ENCODE peak calls at places on chromosomes 13 and 19, in six cellular contexts. U is AG10803, E is choroid plexus epithelial cell, R is neural progenitor cell, W is fibroblast of lung, F is PC-9. M is an unnamed sample.

GRCh38 chr13:94315188-94315587 is 164.3 kb downstream of the DCT start:
- DNase-seq in U (no peak), W (no peak), R (no peak), F (no peak), E (no peak), M (no peak)

GRCh38 chr19:34145741-34146202 is 26.5 kb upstream of the LSM14A start:
- DNase-seq in R (peak; percentile 74), F (peak; percentile 49), U (peak; percentile 36), E (peak; percentile 73), W (peak; percentile 61), M (no peak)

GRCh38 chr19:41175825-41176734 is 16.9 kb upstream of the CYP2S1 start:
- DNase-seq in F (peak; percentile 95), E (peak; percentile 88), W (peak; percentile 59), R (peak; percentile 67), U (peak; percentile 76), M (no peak)

GRCh38 chr19:34676697-34677385 is at the start of gene SCGB2B2:
- DNase-seq in E (no peak), W (no peak), R (no peak), U (no peak), F (peak; percentile 56), M (no peak)

GRCh38 chr13:92719868-92720267 is 506.7 kb upstream of the GPC6 start:
- DNase-seq in R (peak; percentile 43), U (no peak), W (no peak), F (no peak), E (peak; percentile 61), M (no peak)

GRCh38 chr13:40187836-40188591 is 478.4 kb downstream of the FOXO1 start:
- DNase-seq in U (no peak), R (no peak), W (no peak), F (no peak), E (peak; percentile 67), M (no peak)

GRCh38 chr13:85864963-85865530 is 65.8 kb upstream of the SLITRK6 start:
- DNase-seq in R (peak; percentile 58), E (peak; percentile 66), U (no peak), F (no peak), W (peak; percentile 41), M (no peak)

GRCh38 chr13:23621316-23621645 is 51.1 kb downstream of the TNFRSF19 start:
- DNase-seq in W (peak; percentile 79), U (peak; percentile 80), R (no peak), F (no peak), E (peak; percentile 84), M (no peak)

GRCh38 chr13:112446867-112447266 is 70.7 kb downstream of the SPACA7 start:
- DNase-seq in U (no peak), W (no peak), F (no peak), E (no peak), R (no peak), M (no peak)

GRCh38 chr19:44055870-44056269 is 4.0 kb downstream of the ZNF223 start:
- DNase-seq in U (no peak), R (no peak), E (no peak), W (no peak), F (no peak), M (no peak)

GRCh38 chr19:18908917-18909619 is 10.1 kb downstream of the COPE start:
- DNase-seq in E (no peak), U (no peak), F (no peak), W (no peak), R (no peak), M (no peak)

GRCh38 chr13:40060318-40061007 is 405.0 kb downstream of the COG6 start:
- DNase-seq in U (peak; percentile 89), E (peak; percentile 93), F (no peak), R (no peak), W (peak; percentile 71), M (peak; percentile 79)

GRCh38 chr19:43789029-43789428 is 8.3 kb upstream of the KCNN4 start:
- DNase-seq in W (peak; percentile 58), E (peak; percentile 76), R (peak; percentile 79), U (peak; percentile 40), F (no peak), M (no peak)

GRCh38 chr19:30523791-30524190 is 151.6 kb downstream of the ZNF536 start:
- DNase-seq in U (no peak), F (no peak), E (no peak), W (no peak), R (no peak), M (no peak)

GRCh38 chr13:47459512-47459911 is 541.6 kb downstream of the SUCLA2 start:
- DNase-seq in E (peak; percentile 68), U (peak; percentile 40), W (peak; percentile 75), R (peak; percentile 38), F (no peak), M (no peak)

GRCh38 chr13:110617326-110618072 is 2.2 kb downstream of the NAXD start:
- DNase-seq in W (peak; percentile 97), R (no peak), U (peak; percentile 60), F (no peak), E (peak; percentile 96), M (no peak)

GRCh38 chr13:114076329-114076761 is 56.1 kb downstream of the RASA3 start:
- DNase-seq in E (no peak), U (no peak), W (no peak), R (no peak), F (no peak), M (no peak)

GRCh38 chr13:40161931-40162330 is 504.5 kb downstream of the FOXO1 start:
- DNase-seq in R (no peak), E (no peak), W (no peak), F (no peak), U (no peak), M (no peak)

GRCh38 chr13:27601771-27602170 is 18.6 kb downstream of the LNX2 start:
- DNase-seq in E (no peak), R (no peak), U (no peak), W (no peak), F (no peak), M (no peak)

GRCh38 chr13:83515267-83515666 is 367.0 kb downstream of the SLITRK1 start:
- DNase-seq in R (no peak), E (peak; percentile 74), F (no peak), U (peak; percentile 46), W (peak; percentile 69), M (no peak)

GRCh38 chr13:32147976-32148375 is 116.4 kb downstream of the FRY start:
- DNase-seq in U (no peak), E (no peak), F (no peak), W (no peak), R (no peak), M (no peak)

GRCh38 chr13:90311929-90312328 is 1035.6 kb upstream of the MIR17HG start:
- DNase-seq in R (no peak), E (no peak), F (no peak), W (no peak), U (no peak), M (no peak)

GRCh38 chr19:56348289-56348877 is 33.7 kb upstream of the ZSCAN5A start:
- DNase-seq in E (peak; percentile 25), R (peak; percentile 31), W (peak; percentile 10), U (no peak), F (no peak), M (no peak)

DNA sequence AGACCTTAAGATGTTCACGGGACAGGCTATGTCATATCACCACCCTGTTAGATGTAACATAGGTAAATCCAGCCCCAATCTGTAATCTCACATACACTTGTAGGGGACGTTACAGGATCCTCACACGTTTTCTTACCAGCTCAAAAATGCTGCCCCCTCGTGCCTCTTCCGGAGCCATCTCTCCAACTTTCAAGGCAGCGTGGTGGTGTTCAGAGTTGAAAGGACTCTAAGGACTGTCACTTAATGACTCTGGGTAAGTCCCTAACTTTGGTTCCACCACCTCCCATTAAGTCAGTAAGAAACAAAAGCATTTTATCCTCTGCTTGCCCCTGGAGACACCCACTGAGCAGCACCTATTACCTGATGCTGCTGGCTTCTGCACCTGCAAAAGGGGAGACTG is 4.4 kb downstream of the MED26 start:
- DNase-seq in E (no peak), W (no peak), R (no peak), U (no peak), F (no peak), M (no peak)
- TF ChIP-seq CTCF in E (no peak), W (no peak), R (no peak), U (no peak), F (no peak), M (no peak)

GRCh38 chr19:11379857-11380350 is 4.2 kb downstream of the EPOR start:
- DNase-seq in R (no peak), F (no peak), W (no peak), U (no peak), E (no peak), M (no peak)

GRCh38 chr19:11382898-11383705 is 1.0 kb downstream of the EPOR start:
- DNase-seq in F (no peak), U (no peak), R (peak; percentile 68), W (no peak), E (peak; percentile 16), M (peak; percentile 71)

GRCh38 chr19:11380653-11381534 is 3.2 kb downstream of the EPOR start:
- DNase-seq in E (peak; percentile 96), W (peak; percentile 94), F (peak; percentile 91), U (peak; percentile 89), R (peak; percentile 98), M (peak; percentile 95)

GRCh38 chr19:11383706-11384048 is 437 bp downstream of the EPOR start:
- DNase-seq in U (no peak), R (peak; percentile 41), F (no peak), E (no peak), W (no peak), M (no peak)

DNA sequence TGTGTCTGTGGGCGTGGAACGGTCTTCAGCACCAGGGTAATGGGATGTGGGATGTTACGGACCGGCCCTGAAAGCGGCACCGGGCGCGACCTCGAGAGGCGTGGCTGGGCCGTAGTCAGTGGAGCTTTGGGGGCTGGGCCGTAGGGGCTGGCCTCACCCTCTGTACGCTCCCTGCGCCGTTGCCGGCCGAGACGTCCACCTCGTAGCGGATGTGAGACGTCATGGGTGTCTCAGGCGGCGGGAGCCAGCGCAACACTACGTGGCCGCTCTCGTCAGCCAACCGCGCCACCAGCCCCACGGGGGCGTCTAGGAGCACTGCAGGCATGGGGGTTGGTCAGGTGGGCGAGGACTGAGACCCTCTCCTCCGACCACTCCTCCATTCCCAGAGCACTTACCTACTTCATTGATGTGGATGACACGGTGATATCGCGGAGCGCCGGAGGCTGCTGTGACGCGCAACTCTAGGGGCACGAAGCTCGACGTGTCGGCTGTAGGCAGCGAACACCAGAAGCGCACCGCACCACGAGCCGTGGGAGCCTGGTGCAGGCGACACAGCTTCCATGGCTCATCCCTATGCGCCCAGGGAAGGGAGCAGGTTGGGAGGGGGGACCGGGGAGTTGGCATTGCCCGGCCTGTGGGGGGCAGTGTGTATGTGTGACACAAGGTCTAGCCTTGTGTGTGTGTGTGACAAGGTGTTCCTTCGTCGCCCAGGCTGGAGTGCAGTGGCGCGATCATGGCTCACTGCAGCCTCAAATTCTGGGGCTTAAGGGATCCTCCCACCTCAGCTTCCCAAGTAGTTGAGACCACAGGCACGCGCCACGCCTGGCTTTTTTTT is 2.4 kb downstream of the EPOR start:
- DNase-seq in W (peak; percentile 82), F (no peak), E (peak; percentile 79), U (peak; percentile 61), R (peak; percentile 95), M (peak; percentile 85)
- TF ChIP-seq CTCF in W (no peak), F (no peak), E (peak; percentile 20), U (peak; percentile 3), R (peak; percentile 39), M (no peak)

GRCh38 chr13:70842062-70842644 is 733.9 kb upstream of the KLHL1 start:
- DNase-seq in E (no peak), U (no peak), W (no peak), F (no peak), R (no peak), M (no peak)
- TF ChIP-seq CTCF in E (peak; percentile 15), U (no peak), W (no peak), F (no peak), R (peak; percentile 10), M (no peak)

DNA sequence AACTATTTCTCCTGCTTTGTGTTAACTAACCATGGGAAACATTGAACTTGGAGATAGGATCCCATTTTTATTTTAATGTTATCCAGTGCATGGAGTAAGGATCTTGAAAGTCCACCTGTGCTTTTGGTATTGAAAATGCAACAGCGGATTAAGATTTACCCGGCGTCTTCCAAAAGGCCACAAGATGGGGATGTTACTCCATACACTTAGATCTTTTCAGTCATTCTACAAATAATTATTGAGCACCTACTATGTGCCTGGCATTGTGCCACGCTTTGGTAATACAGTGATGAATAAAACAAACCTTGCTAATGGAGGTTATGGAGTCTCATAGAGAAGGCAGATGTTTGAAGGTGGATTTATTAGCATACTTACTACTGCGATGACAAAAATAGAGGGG is 56.9 kb downstream of the RFC3 start:
- DNase-seq in R (no peak), U (no peak), F (no peak), W (peak; percentile 2), E (no peak), M (no peak)
- TF ChIP-seq CTCF in R (peak; percentile 35), U (peak; percentile 26), F (peak; percentile 45), W (peak; percentile 10), E (peak; percentile 29), M (no peak)

M was measured in psoas muscle.